ENCODE peak calls at places on chromosomes 6 and 20, in five cellular contexts. G is neuronal stem cell, W is IMR-90, V is H1, X is H9. R is an unnamed sample.

GRCh38 chr6:33568826-33569570 is 11.1 kb downstream of the BAK1 start:
- DNase-seq in G (no peak), W (no peak), V (no peak), X (no peak), R (no peak)

GRCh38 chr20:47951521-47951951 is 166.3 kb upstream of the SULF2 start:
- DNase-seq in G (no peak), X (no peak), V (no peak), W (peak; percentile 17), R (peak; percentile 36)

GRCh38 chr6:10882654-10883053 is 813 bp upstream of the GCM2 start:
- DNase-seq in X (peak; percentile 76), W (no peak), V (no peak), G (peak; percentile 6), R (no peak)

GRCh38 chr6:170075659-170076223 is 215.1 kb downstream of the DLL1 start:
- DNase-seq in V (no peak), X (peak; percentile 33), G (no peak), W (no peak), R (no peak)

GRCh38 chr6:11276911-11277274 is 44.4 kb upstream of the NEDD9 start:
- DNase-seq in G (no peak), X (no peak), V (no peak), W (no peak), R (no peak)

GRCh38 chr20:20412750-20413149 is 44.8 kb downstream of the INSM1 start:
- DNase-seq in V (no peak), W (no peak), G (no peak), X (no peak), R (no peak)

GRCh38 chr6:66605971-66606370 is 898.9 kb upstream of the EYS start:
- DNase-seq in G (no peak), V (no peak), X (no peak), W (peak; percentile 3), R (no peak)

GRCh38 chr6:127532991-127533390 is 13.9 kb upstream of the MTCL3 start:
- DNase-seq in V (no peak), X (no peak), W (no peak), G (no peak), R (no peak)

GRCh38 chr6:43995137-43995536 is 132.1 kb downstream of the MRPL14 start:
- DNase-seq in W (no peak), G (no peak), V (no peak), X (no peak), R (no peak)

GRCh38 chr6:156777866-156778614 is 862 bp downstream of the ARID1B start:
- DNase-seq in V (no peak), G (peak; percentile 43), X (peak; percentile 54), W (peak; percentile 49), R (peak; percentile 54)

GRCh38 chr6:90678049-90678779 is 91.3 kb upstream of the MAP3K7 start:
- DNase-seq in V (no peak), X (no peak), G (no peak), W (no peak), R (no peak)
- H3K18ac ChIP-seq in V (peak overlapping the region; percentile 72), X (no peak overlapping the region), G (no peak overlapping the region), W (no peak overlapping the region), R (no peak overlapping the region)

GRCh38 chr20:63741354-63741675 is 1.7 kb downstream of the SLC2A4RG start:
- DNase-seq in V (no peak), W (no peak), G (no peak), X (no peak), R (no peak)

GRCh38 chr20:63739129-63740069 is at the start of gene SLC2A4RG:
- DNase-seq in V (no peak), G (peak; percentile 79), W (peak; percentile 62), X (peak; percentile 68), R (peak; percentile 68)

GRCh38 chr20:63740501-63741353 is 1.2 kb downstream of the SLC2A4RG start:
- DNase-seq in W (peak; percentile 86), X (peak; percentile 83), G (peak; percentile 75), V (no peak), R (peak; percentile 71)

GRCh38 chr20:63738687-63739128 is 868 bp upstream of the SLC2A4RG start:
- DNase-seq in V (no peak), G (peak; percentile 70), X (peak; percentile 79), W (no peak), R (peak; percentile 60)

GRCh38 chr20:63740070-63740500 is 509 bp downstream of the SLC2A4RG start:
- DNase-seq in W (peak; percentile 7), V (no peak), X (peak; percentile 32), G (peak; percentile 59), R (no peak)
- H2BK120ac ChIP-seq in W (no peak overlapping the region), V (no peak overlapping the region), X (no peak overlapping the region), G (no peak overlapping the region), R (peak overlapping the region; percentile 88)

GRCh38 chr20:57032847-57033246 is 233.6 kb downstream of the BMP7 start:
- DNase-seq in G (no peak), X (no peak), W (no peak), V (no peak), R (no peak)

GRCh38 chr20:57031867-57032355 is 234.5 kb downstream of the BMP7 start:
- DNase-seq in X (no peak), G (no peak), W (no peak), V (no peak), R (no peak)

GRCh38 chr20:57030611-57031600 is 235.5 kb downstream of the BMP7 start:
- DNase-seq in X (no peak), G (no peak), V (no peak), W (peak; percentile 27), R (peak; percentile 37)

GRCh38 chr20:57037689-57038088 is 228.8 kb downstream of the BMP7 start:
- DNase-seq in W (no peak), G (no peak), X (no peak), V (no peak), R (no peak)

DNA sequence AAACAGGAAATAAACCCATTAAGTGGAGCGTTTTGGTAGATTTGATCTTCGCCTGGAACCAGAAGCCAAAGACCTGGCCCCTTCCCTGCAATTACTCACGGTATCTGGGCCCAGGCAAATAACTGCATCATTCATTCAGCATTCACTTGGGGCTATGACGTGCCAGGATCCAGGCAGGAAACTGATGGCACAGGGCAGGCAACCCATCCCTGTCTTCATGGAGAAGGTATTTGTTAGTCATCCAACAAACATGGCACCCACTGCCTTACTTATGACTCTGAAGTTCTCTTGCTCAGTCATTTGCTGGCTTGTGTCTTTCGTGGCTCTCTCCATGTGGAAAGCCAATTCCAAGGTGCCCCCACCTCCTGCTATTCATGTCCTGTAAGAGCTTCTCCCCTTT is 232.4 kb downstream of the BMP7 start:
- DNase-seq in G (no peak), V (no peak), W (no peak), X (no peak), R (no peak)
- H4K91ac ChIP-seq in G (no peak overlapping the region), V (no peak overlapping the region), W (no peak overlapping the region), X (no peak overlapping the region), R (no peak overlapping the region)

GRCh38 chr6:4322134-4322845 is 186.9 kb upstream of the ECI2 start:
- DNase-seq in G (no peak), W (no peak), V (no peak), X (no peak), R (no peak)
- H3K18ac ChIP-seq in G (no peak overlapping the region), W (peak overlapping the region; percentile 18), V (no peak overlapping the region), X (no peak overlapping the region), R (peak overlapping the region; percentile 76)

GRCh38 chr20:23148721-23149570 is 62.8 kb upstream of the CD93 start:
- DNase-seq in V (no peak), W (no peak), X (peak; percentile 10), G (no peak), R (no peak)
- H2BK120ac ChIP-seq in V (no peak overlapping the region), W (peak overlapping the region; percentile 84), X (no peak overlapping the region), G (no peak overlapping the region), R (no peak overlapping the region)

GRCh38 chr6:13307508-13307995 is 20.8 kb downstream of the TBC1D7 start:
- DNase-seq in G (no peak), X (no peak), V (no peak), W (peak; percentile 34), R (peak; percentile 33)
- H4K91ac ChIP-seq in G (no peak overlapping the region), X (no peak overlapping the region), V (no peak overlapping the region), W (no peak overlapping the region), R (no peak overlapping the region)

DNA sequence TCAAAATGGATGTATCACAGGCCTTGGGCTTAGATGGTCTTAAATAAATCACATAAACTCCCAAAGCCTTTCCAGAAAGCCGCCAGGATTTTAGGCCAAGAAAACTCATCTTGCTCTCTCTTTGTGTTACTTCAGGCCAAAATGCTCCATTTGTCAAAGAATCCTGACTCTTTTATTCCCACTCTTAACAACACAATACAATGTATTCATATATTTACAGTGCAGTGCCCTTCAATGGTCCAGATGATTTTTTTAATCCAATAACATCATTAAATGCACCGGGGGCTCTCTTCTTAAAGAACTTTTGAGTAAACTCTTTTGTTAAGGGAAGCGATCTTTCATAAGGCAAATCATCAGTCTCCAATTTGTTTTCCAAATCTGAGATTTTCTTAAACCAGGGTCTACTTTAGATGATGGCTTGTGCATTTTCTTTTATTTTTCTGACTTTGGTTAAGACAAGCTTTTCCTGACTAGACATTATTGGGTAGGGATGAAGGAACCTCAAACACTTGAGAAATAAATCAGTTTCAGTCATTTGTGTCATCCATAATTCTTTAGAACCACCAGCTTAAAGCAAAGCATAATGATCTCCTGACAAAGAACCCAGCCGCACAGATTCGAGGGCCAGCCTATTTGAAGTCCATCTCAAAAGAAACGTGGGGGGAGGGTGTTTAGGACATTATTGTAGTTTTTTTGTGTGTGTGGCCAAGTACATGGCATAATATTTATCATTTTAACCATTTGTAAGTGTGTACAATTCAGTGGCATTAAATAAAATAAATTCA is 6.2 kb upstream of the TCP11 start:
- DNase-seq in G (no peak), X (no peak), W (no peak), V (no peak), R (no peak)
- H3K18ac ChIP-seq in G (no peak overlapping the region), X (no peak overlapping the region), W (peak overlapping the region; percentile 6), V (no peak overlapping the region), R (no peak overlapping the region)

GRCh38 chr6:130994319-130995097 is 68.5 kb downstream of the EPB41L2 start:
- DNase-seq in G (no peak), W (no peak), V (no peak), X (no peak), R (no peak)
- H2BK120ac ChIP-seq in G (no peak overlapping the region), W (no peak overlapping the region), V (no peak overlapping the region), X (no peak overlapping the region), R (no peak overlapping the region)